ENCODE peak calls at places on chromosome 15, in four cellular contexts. X is fibroblast of gingiva, B is HuH-7, V is brain microvascular endothelial cell. D is an unnamed sample.
A peak's percentile ranks its signal among the peaks of the same experiment; 100 is the strongest.

GRCh38 chr15:61032600-61033286 is 196.4 kb downstream of the RORA start:
- DNase-seq in X (peak; percentile 14), B (no peak), V (no peak), D (no peak)

GRCh38 chr15:98549741-98550140 is 98.6 kb upstream of the IGF1R start:
- DNase-seq in X (no peak), B (no peak), V (no peak), D (no peak)

GRCh38 chr15:78130466-78131294 is 565 bp downstream of the CIB2 start:
- DNase-seq in X (no peak), B (no peak), V (no peak), D (peak; percentile 25)

GRCh38 chr15:78842519-78842918 is 30.2 kb upstream of the MORF4L1 start:
- DNase-seq in X (no peak), B (no peak), V (no peak), D (no peak)

GRCh38 chr15:24919446-24919845 is 35.3 kb upstream of the SNRPN start:
- DNase-seq in X (no peak), B (no peak), V (no peak), D (no peak)

GRCh38 chr15:60001642-60002527 is 2.2 kb upstream of the FOXB1 start:
- DNase-seq in X (no peak), B (no peak), V (no peak), D (no peak)

GRCh38 chr15:38688761-38689160 is 124.1 kb upstream of the RASGRP1 start:
- DNase-seq in X (no peak), B (no peak), V (no peak), D (no peak)

GRCh38 chr15:53811530-53811929 is 52.1 kb upstream of the WDR72 start:
- DNase-seq in X (no peak), B (no peak), V (no peak), D (no peak)

GRCh38 chr15:51075364-51075763 is 19.3 kb downstream of the TNFAIP8L3 start:
- DNase-seq in X (peak; percentile 70), B (no peak), V (no peak), D (no peak)

GRCh38 chr15:100553468-100553867 is 24.7 kb upstream of the CERS3 start:
- DNase-seq in X (no peak), B (no peak), V (no peak), D (no peak)

GRCh38 chr15:25508369-25509002 is 69.7 kb upstream of the UBE3A start:
- DNase-seq in X (peak; percentile 21), B (no peak), V (peak; percentile 29), D (peak; percentile 51)

GRCh38 chr15:30953731-30954378 is 37.6 kb downstream of the MTMR10 start:
- DNase-seq in X (peak; percentile 86), B (no peak), V (peak; percentile 90), D (peak; percentile 83)

GRCh38 chr15:37931868-37932267 is 2.6 kb upstream of the TMCO5A start:
- DNase-seq in X (no peak), B (no peak), V (peak; percentile 9), D (no peak)

GRCh38 chr15:96254168-96254567 is 76.3 kb upstream of the NR2F2 start:
- DNase-seq in X (no peak), B (peak; percentile 23), V (no peak), D (no peak)

GRCh38 chr15:40754574-40754882 is 526 bp downstream of the RMDN3 start:
- DNase-seq in X (no peak), B (no peak), V (no peak), D (no peak)

GRCh38 chr15:42992626-42993025 is 72.0 kb upstream of the TTBK2 start:
- DNase-seq in X (no peak), B (no peak), V (no peak), D (no peak)

GRCh38 chr15:48470096-48470495 is 138.9 kb downstream of the DUT start:
- DNase-seq in X (no peak), B (no peak), V (no peak), D (no peak)

GRCh38 chr15:26889298-26889898 is 22.5 kb downstream of the GABRA5 start:
- DNase-seq in X (peak; percentile 47), B (peak; percentile 52), V (peak; percentile 54), D (peak; percentile 67)

GRCh38 chr15:60044636-60045273 is 40.6 kb downstream of the FOXB1 start:
- DNase-seq in X (no peak), B (no peak), V (no peak), D (no peak)

GRCh38 chr15:39602143-39602542 is 21.3 kb downstream of the THBS1 start:
- DNase-seq in X (no peak), B (no peak), V (no peak), D (no peak)

GRCh38 chr15:69410290-69410874 is 3.8 kb upstream of the KIF23 start:
- DNase-seq in X (no peak), B (no peak), V (no peak), D (no peak)

GRCh38 chr15:58515807-58516206 is 84.0 kb downstream of the LIPC start:
- DNase-seq in X (no peak), B (no peak), V (no peak), D (no peak)

D was measured in AG08396.